ENCODE peak calls at places on chromosomes 11 and 22, in eight cellular contexts. H, Z, C, K, X, M, B and T are unnamed samples. For H3K27me3, the result is how much of the 10 kb centered on the place peaks cover.

GRCh38 chr11:8218409-8218808 is 45.3 kb downstream of the LMO1 start:
- DNase-seq in H (no peak), Z (no peak), C (no peak), K (no peak), X (no peak), M (peak), B (no peak), T (no peak)

GRCh38 chr11:96235725-96236124 is 107.3 kb downstream of the MAML2 start:
- DNase-seq in H (no peak), Z (no peak), C (no peak), K (no peak), X (no peak), M (no peak), B (no peak), T (no peak)

GRCh38 chr11:127013550-127013949 is 13.0 kb upstream of the KIRREL3 start:
- DNase-seq in H (no peak), Z (no peak), C (no peak), K (no peak), X (no peak), M (no peak), B (no peak), T (no peak)

GRCh38 chr11:128694618-128695481 is 978 bp downstream of the FLI1 start:
- DNase-seq in H (no peak), Z (no peak), C (no peak), K (no peak), X (no peak), M (peak), B (no peak), T (no peak)

GRCh38 chr22:31082606-31083376 is 1.7 kb downstream of the SMTN start:
- DNase-seq in H (peak), Z (peak), C (peak), K (peak), X (peak), M (peak), B (peak), T (peak)

GRCh38 chr11:24356501-24356900 is 140.4 kb upstream of the LUZP2 start:
- DNase-seq in H (no peak), Z (no peak), C (no peak), K (no peak), X (no peak), M (no peak), B (no peak), T (no peak)

GRCh38 chr11:118845369-118845768 is 38.3 kb upstream of the CXCR5 start:
- DNase-seq in H (no peak), Z (no peak), C (no peak), K (no peak), X (no peak), M (peak), B (peak), T (no peak)

GRCh38 chr11:21975242-21975641 is 217.6 kb upstream of the ANO5 start:
- DNase-seq in H (no peak), Z (no peak), C (no peak), K (no peak), X (no peak), M (no peak), B (no peak), T (no peak)

GRCh38 chr11:133081020-133081419 is 451.3 kb downstream of the OPCML start:
- DNase-seq in H (no peak), Z (no peak), C (no peak), K (no peak), X (no peak), M (no peak), B (no peak), T (no peak)

GRCh38 chr11:4092031-4092430 is 2.6 kb upstream of the RRM1 start:
- DNase-seq in H (no peak), Z (no peak), C (no peak), K (no peak), X (no peak), M (peak), B (no peak), T (no peak)

GRCh38 chr11:117750357-117750756 is 46.7 kb downstream of the DSCAML1 start:
- DNase-seq in H (no peak), Z (no peak), C (no peak), K (no peak), X (no peak), M (no peak), B (no peak), T (no peak)

GRCh38 chr11:67284811-67285540 is 4.1 kb upstream of the ANKRD13D start:
- DNase-seq in H (no peak), Z (no peak), C (no peak), K (peak), X (no peak), M (peak), B (no peak), T (peak)

GRCh38 chr11:112364962-112365481 is 104.4 kb upstream of the PLET1 start:
- DNase-seq in H (peak), Z (peak), C (peak), K (no peak), X (no peak), M (no peak), B (peak), T (no peak)

GRCh38 chr22:49564666-49565515 is 262.8 kb downstream of the BRD1 start:
- DNase-seq in H (no peak), Z (no peak), C (no peak), K (no peak), X (no peak), M (peak), B (no peak), T (no peak)

GRCh38 chr11:74179234-74180126 is 8.4 kb downstream of the PPME1 start:
- DNase-seq in H (no peak), Z (no peak), C (no peak), K (no peak), X (no peak), M (peak), B (peak), T (no peak)

GRCh38 chr11:65034423-65034822 is 6.6 kb upstream of the SAC3D1 start:
- DNase-seq in H (no peak), Z (no peak), C (no peak), K (no peak), X (no peak), M (peak), B (no peak), T (no peak)

GRCh38 chr11:77089004-77089545 is 13.6 kb upstream of the OMP start:
- DNase-seq in H (no peak), Z (no peak), C (no peak), K (peak), X (no peak), M (peak), B (no peak), T (peak)

GRCh38 chr11:109303342-109303741 is 118.6 kb upstream of the C11orf87 start:
- DNase-seq in H (no peak), Z (no peak), C (no peak), K (no peak), X (no peak), M (no peak), B (peak), T (no peak)

GRCh38 chr11:32137263-32137662 is 46.4 kb downstream of the RCN1 start:
- DNase-seq in H (no peak), Z (no peak), C (no peak), K (no peak), X (no peak), M (peak), B (peak), T (no peak)

GRCh38 chr11:119525180-119525854 is 102.3 kb upstream of the THY1 start:
- DNase-seq in H (no peak), Z (no peak), C (no peak), K (no peak), X (no peak), M (no peak), B (no peak), T (no peak)

GRCh38 chr11:62324738-62325556 is 12.3 kb upstream of the ASRGL1 start:
- DNase-seq in H (no peak), Z (peak), C (no peak), K (peak), X (no peak), M (no peak), B (peak), T (peak)

GRCh38 chr11:85277693-85278092 is 349.5 kb downstream of the DLG2 start:
- DNase-seq in H (no peak), Z (no peak), C (no peak), K (no peak), X (no peak), M (no peak), B (no peak), T (no peak)

GRCh38 chr11:77411238-77411637 is 62.7 kb downstream of the PAK1 start:
- DNase-seq in H (peak), Z (no peak), C (no peak), K (no peak), X (no peak), M (peak), B (no peak), T (peak)

GRCh38 chr11:109940816-109941215 is 152.4 kb upstream of the ZC3H12C start:
- DNase-seq in H (no peak), Z (no peak), C (no peak), K (no peak), X (no peak), M (no peak), B (peak), T (no peak)

GRCh38 chr11:16239130-16240105 is 116.9 kb downstream of the SOX6 start:
- DNase-seq in H (no peak), Z (no peak), C (no peak), K (no peak), X (no peak), M (no peak), B (no peak), T (no peak)

GRCh38 chr22:24514241-24515024 is 19.3 kb downstream of the UPB1 start:
- DNase-seq in H (no peak), Z (peak), C (no peak), K (peak), X (peak), M (peak), B (no peak), T (no peak)

GRCh38 chr11:19060629-19061028 is at the start of gene MRGPRX2:
- DNase-seq in H (no peak), Z (no peak), C (no peak), K (no peak), X (no peak), M (no peak), B (no peak), T (no peak)

GRCh38 chr11:10784229-10785145 is 24.2 kb downstream of the EIF4G2 start:
- DNase-seq in H (no peak), Z (no peak), C (no peak), K (no peak), X (no peak), M (no peak), B (no peak), T (peak)

GRCh38 chr22:35275580-35275979 is 18.3 kb downstream of the HMGXB4 start:
- DNase-seq in H (no peak), Z (no peak), C (no peak), K (no peak), X (no peak), M (peak), B (peak), T (no peak)

GRCh38 chr11:74685338-74685737 is 45.9 kb downstream of the CHRDL2 start:
- DNase-seq in H (no peak), Z (no peak), C (no peak), K (no peak), X (no peak), M (no peak), B (no peak), T (no peak)

GRCh38 chr22:22843848-22844247 is 43.8 kb upstream of the IGLL5 start:
- DNase-seq in H (no peak), Z (no peak), C (no peak), K (no peak), X (no peak), M (no peak), B (no peak), T (no peak)

GRCh38 chr22:22839570-22840314 is 47.9 kb upstream of the IGLL5 start:
- DNase-seq in H (no peak), Z (no peak), C (no peak), K (no peak), X (no peak), M (no peak), B (no peak), T (no peak)

GRCh38 chr22:22842085-22842484 is 45.5 kb upstream of the IGLL5 start:
- DNase-seq in H (no peak), Z (no peak), C (no peak), K (no peak), X (no peak), M (no peak), B (no peak), T (no peak)

GRCh38 chr22:22840778-22841177 is 46.8 kb upstream of the IGLL5 start:
- DNase-seq in H (no peak), Z (no peak), C (no peak), K (no peak), X (no peak), M (no peak), B (no peak), T (no peak)

GRCh38 chr22:22841598-22841997 is 46.0 kb upstream of the IGLL5 start:
- DNase-seq in H (no peak), Z (no peak), C (no peak), K (no peak), X (no peak), M (no peak), B (no peak), T (no peak)
- H3K27me3 ChIP-seq in H (under half), Z (under half), C (under half), K (under half), X (under half), M (under half), B (under half), T (under half)

DNA sequence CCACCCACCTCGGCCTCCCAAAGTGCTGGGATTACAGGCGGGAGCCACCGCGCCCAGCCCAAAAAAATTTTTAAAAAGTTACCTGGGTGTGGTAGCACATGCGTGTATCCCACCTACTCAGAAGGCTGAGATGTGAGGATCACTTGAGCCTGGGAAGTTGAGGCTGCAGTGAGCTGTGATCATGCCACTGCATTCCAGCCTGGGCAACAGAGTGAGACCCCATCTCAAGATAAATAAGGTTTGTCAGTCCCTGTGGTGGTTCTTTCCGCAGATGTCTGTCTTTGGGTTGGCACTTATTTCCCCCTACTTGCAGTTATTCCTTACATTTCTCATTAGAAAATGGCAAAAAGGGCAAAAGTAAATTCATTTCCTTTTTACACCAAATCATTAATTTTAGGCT is 8.0 kb downstream of the MARK2 start:
- DNase-seq in H (no peak), Z (no peak), C (no peak), K (no peak), X (no peak), M (no peak), B (no peak), T (no peak)
- H3K27ac ChIP-seq in H (no peak), Z (no peak), C (peak), K (peak), X (peak), M (no peak), B (peak), T (no peak)

GRCh38 chr22:27798526-27799333 is 2.8 kb downstream of the MN1 start:
- DNase-seq in H (peak), Z (no peak), C (no peak), K (no peak), X (no peak), M (peak), B (no peak), T (no peak)
- H3K4me3 ChIP-seq in H (peak), Z (no peak), C (no peak), K (no peak), X (peak), M (no peak), B (peak), T (peak)

GRCh38 chr11:121554552-121554951 is 101.8 kb upstream of the SORL1-AS1 start:
- DNase-seq in H (no peak), Z (no peak), C (no peak), K (no peak), X (no peak), M (no peak), B (no peak), T (no peak)
- H3K27me3 ChIP-seq in H (under half), Z (under half), C (under half), K (under half), X (under half), M (under half), B (under half), T (under half)

GRCh38 chr11:9681583-9682372 is 17.9 kb downstream of the SWAP70 start:
- DNase-seq in H (no peak), Z (peak), C (no peak), K (no peak), X (no peak), M (no peak), B (no peak), T (no peak)

GRCh38 chr11:9680028-9680427 is 16.2 kb downstream of the SWAP70 start:
- DNase-seq in H (no peak), Z (no peak), C (no peak), K (no peak), X (no peak), M (no peak), B (no peak), T (no peak)

GRCh38 chr11:9678576-9678975 is 14.7 kb downstream of the SWAP70 start:
- DNase-seq in H (no peak), Z (no peak), C (no peak), K (no peak), X (no peak), M (no peak), B (no peak), T (no peak)

GRCh38 chr11:9675691-9676090 is 11.8 kb downstream of the SWAP70 start:
- DNase-seq in H (no peak), Z (no peak), C (no peak), K (no peak), X (no peak), M (no peak), B (no peak), T (no peak)

GRCh38 chr11:9677951-9678350 is 14.1 kb downstream of the SWAP70 start:
- DNase-seq in H (no peak), Z (no peak), C (no peak), K (no peak), X (no peak), M (no peak), B (no peak), T (no peak)
- H3K27ac ChIP-seq in H (peak), Z (no peak), C (no peak), K (no peak), X (no peak), M (peak), B (no peak), T (no peak)

DNA sequence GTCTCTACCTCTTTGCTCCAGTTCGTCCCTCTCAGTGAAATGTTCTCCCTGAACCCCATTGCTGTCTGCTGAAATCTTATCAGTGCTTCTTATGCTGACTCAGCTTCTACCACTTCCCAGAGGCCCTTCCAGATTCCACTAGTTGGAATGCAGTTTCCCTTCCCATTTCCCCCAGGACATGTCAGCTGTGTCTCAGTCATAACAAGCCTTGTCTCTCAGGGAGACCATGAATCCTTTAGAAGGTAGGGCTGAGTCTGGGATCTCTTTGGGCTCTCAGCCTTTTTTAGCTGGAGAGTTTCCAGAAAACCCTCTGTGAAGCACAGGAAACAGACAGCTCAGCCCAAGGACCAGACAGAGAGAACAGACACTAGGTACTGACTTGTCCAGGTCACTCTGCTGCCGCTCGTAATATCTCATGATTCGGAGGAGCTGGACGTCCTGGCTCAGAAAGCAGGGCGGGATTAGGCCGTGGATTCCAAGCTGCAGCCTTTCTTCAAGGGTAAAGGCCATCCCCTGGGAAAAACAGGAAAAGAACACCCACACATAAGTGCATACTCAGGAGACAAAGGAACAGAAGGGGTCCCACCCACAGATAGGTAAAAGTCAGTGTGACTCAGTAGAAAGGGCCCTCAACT is 113.0 kb downstream of the ME3 start:
- DNase-seq in H (no peak), Z (no peak), C (no peak), K (no peak), X (no peak), M (peak), B (peak), T (peak)
- H3K4me3 ChIP-seq in H (no peak), Z (no peak), C (no peak), K (no peak), X (no peak), M (peak), B (no peak), T (no peak)

GRCh38 chr11:2641623-2642022 is 58.2 kb downstream of the KCNQ1OT1 start:
- DNase-seq in H (no peak), Z (no peak), C (no peak), K (no peak), X (no peak), M (no peak), B (no peak), T (no peak)
- H3K27me3 ChIP-seq in H (under half), Z (under half), C (under half), K (under half), X (under half), M (under half), B (under half), T (under half)

GRCh38 chr22:36472689-36473088 is 8.8 kb downstream of the TXN2 start:
- DNase-seq in H (no peak), Z (no peak), C (no peak), K (no peak), X (no peak), M (no peak), B (no peak), T (no peak)

GRCh38 chr22:36469094-36469710 is 12.2 kb downstream of the TXN2 start:
- DNase-seq in H (no peak), Z (no peak), C (no peak), K (no peak), X (no peak), M (no peak), B (no peak), T (no peak)

GRCh38 chr22:36471341-36471821 is 10.1 kb downstream of the TXN2 start:
- DNase-seq in H (no peak), Z (no peak), C (no peak), K (no peak), X (no peak), M (no peak), B (peak), T (no peak)

GRCh38 chr22:36470162-36470993 is 11.1 kb downstream of the TXN2 start:
- DNase-seq in H (peak), Z (peak), C (peak), K (peak), X (peak), M (peak), B (peak), T (peak)

DNA sequence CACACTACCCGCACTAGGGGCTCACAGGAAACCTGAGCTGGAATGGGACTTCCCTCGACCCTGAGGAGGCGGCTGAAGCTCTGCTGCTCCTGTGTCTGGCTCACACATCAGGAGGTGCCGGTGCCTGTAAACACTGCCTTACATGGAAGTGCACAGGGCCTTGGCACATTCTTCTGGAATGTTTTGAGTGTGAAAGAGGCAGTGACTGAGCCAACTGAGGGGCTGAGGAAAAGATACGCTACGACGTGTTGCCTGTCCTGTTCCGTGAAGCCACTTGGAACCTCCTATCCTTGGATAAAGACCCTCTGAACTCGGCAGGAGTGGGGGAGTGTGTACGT is 10.5 kb downstream of the TXN2 start:
- DNase-seq in H (peak), Z (no peak), C (no peak), K (no peak), X (no peak), M (no peak), B (no peak), T (no peak)
- H3K27ac ChIP-seq in H (peak), Z (no peak), C (peak), K (no peak), X (peak), M (peak), B (peak), T (peak)